ENCODE peak calls at places on chromosomes 13 and 19, in seven cellular contexts. L, K, E, B, V, S and T are unnamed samples.

GRCh38 chr13:70923863-70924752 is 815.9 kb upstream of the KLHL1 start:
- DNase-seq in K (no peak), S (peak), V (no peak), E (no peak), B (no peak), L (no peak), T (no peak)

GRCh38 chr19:4089946-4090345 is 23.2 kb upstream of the ZBTB7A start:
- DNase-seq in V (no peak), K (no peak), B (no peak), E (no peak), L (no peak), S (no peak), T (no peak)

GRCh38 chr19:12985049-12985776 is 10.1 kb upstream of the NFIX start:
- DNase-seq in E (no peak), K (peak), B (peak), S (peak), L (peak), V (no peak), T (no peak)

GRCh38 chr13:113364933-113365371 is 1.0 kb upstream of the GRTP1 start:
- DNase-seq in K (no peak), E (no peak), S (no peak), L (no peak), V (no peak), B (peak), T (no peak)

GRCh38 chr13:111093634-111094033 is 21.5 kb upstream of the ARHGEF7 start:
- DNase-seq in S (no peak), E (no peak), V (no peak), L (no peak), B (no peak), K (no peak), T (no peak)

GRCh38 chr13:92842145-92842544 is 384.5 kb upstream of the GPC6 start:
- DNase-seq in L (no peak), S (peak), E (peak), V (peak), B (no peak), K (peak), T (peak)

GRCh38 chr13:28494861-28495585 is at the start of gene FLT1:
- DNase-seq in S (no peak), L (peak), V (no peak), E (no peak), K (no peak), B (peak), T (no peak)

GRCh38 chr19:45455707-45456499 is 11.9 kb upstream of the FOSB start:
- DNase-seq in K (peak), S (peak), L (peak), V (peak), E (peak), B (peak), T (peak)

GRCh38 chr19:50300051-50300450 is 29.1 kb downstream of the KCNC3 start:
- DNase-seq in E (no peak), V (no peak), L (no peak), S (no peak), B (no peak), K (no peak), T (no peak)

GRCh38 chr13:112994781-112995355 is 25.9 kb downstream of the MCF2L start:
- DNase-seq in K (no peak), B (no peak), S (no peak), E (no peak), L (no peak), V (no peak), T (no peak)

GRCh38 chr19:52211203-52211602 is 21.4 kb downstream of the PPP2R1A start:
- DNase-seq in S (no peak), E (no peak), V (no peak), B (no peak), L (no peak), K (no peak), T (no peak)

GRCh38 chr13:47835470-47836228 is 165.4 kb downstream of the SUCLA2 start:
- DNase-seq in E (no peak), K (no peak), L (no peak), B (no peak), V (no peak), S (no peak), T (no peak)

GRCh38 chr13:60629158-60629557 is 232.1 kb downstream of the TDRD3 start:
- DNase-seq in L (no peak), E (no peak), K (no peak), S (no peak), V (no peak), B (no peak), T (no peak)

GRCh38 chr19:13621413-13621812 is 115.1 kb upstream of the CACNA1A start:
- DNase-seq in E (peak), B (no peak), L (no peak), K (peak), S (peak), V (peak), T (peak)

GRCh38 chr19:20444202-20444885 is 121.2 kb downstream of the ZNF737 start:
- DNase-seq in E (no peak), K (no peak), V (no peak), L (no peak), B (no peak), S (no peak), T (no peak)

GRCh38 chr13:40191186-40191980 is 475.1 kb downstream of the FOXO1 start:
- DNase-seq in B (no peak), L (no peak), S (peak), V (no peak), E (peak), K (peak), T (no peak)

GRCh38 chr13:75442736-75443234 is 39.2 kb downstream of the TBC1D4 start:
- DNase-seq in S (no peak), V (no peak), K (no peak), B (no peak), L (no peak), E (no peak), T (no peak)

GRCh38 chr13:96849091-96849490 is 145.2 kb downstream of the OXGR1 start:
- DNase-seq in L (no peak), E (no peak), B (no peak), K (no peak), V (no peak), S (no peak), T (no peak)

GRCh38 chr19:49767380-49767779 is 579 bp downstream of the AP2A1 start:
- DNase-seq in S (peak), L (no peak), B (no peak), K (peak), E (no peak), V (no peak), T (no peak)

GRCh38 chr19:17475541-17476115 is 5.3 kb downstream of the SLC27A1 start:
- DNase-seq in L (no peak), E (no peak), S (peak), B (peak), V (no peak), K (peak), T (no peak)

GRCh38 chr19:756232-756631 is 5.3 kb downstream of the MISP start:
- DNase-seq in L (no peak), E (no peak), S (peak), B (no peak), V (no peak), K (no peak), T (peak)

GRCh38 chr19:47032171-47032811 is 12.7 kb downstream of the NPAS1 start:
- DNase-seq in S (no peak), L (peak), E (no peak), K (no peak), V (no peak), B (no peak), T (peak)

GRCh38 chr13:57813641-57814040 is 182.1 kb downstream of the PCDH17 start:
- DNase-seq in B (no peak), L (no peak), K (no peak), S (no peak), V (no peak), E (peak), T (no peak)

GRCh38 chr19:50025022-50025793 is at the start of gene VRK3:
- DNase-seq in L (peak), K (peak), V (peak), B (peak), S (peak), E (peak), T (peak)

GRCh38 chr19:43525836-43526771 is 897 bp downstream of the ETHE1 start:
- DNase-seq in K (peak), V (no peak), B (no peak), S (peak), E (no peak), L (no peak), T (peak)

GRCh38 chr19:35890113-35890650 is 10.2 kb downstream of the NFKBID start:
- DNase-seq in K (no peak), S (no peak), E (no peak), L (no peak), V (no peak), B (no peak), T (no peak)

GRCh38 chr19:33406521-33407139 is 33.1 kb downstream of the CEBPG start:
- DNase-seq in L (peak), S (peak), V (no peak), E (no peak), B (peak), K (peak), T (peak)

GRCh38 chr19:34793562-34793961 is 20.5 kb upstream of the ZNF599 start:
- DNase-seq in V (no peak), E (no peak), S (no peak), L (no peak), K (peak), B (no peak), T (no peak)

GRCh38 chr19:2213799-2214198 is 22.3 kb downstream of the PLEKHJ1 start:
- DNase-seq in E (no peak), L (no peak), K (no peak), S (no peak), V (no peak), B (no peak), T (no peak)

GRCh38 chr19:2215281-2215751 is 20.8 kb downstream of the PLEKHJ1 start:
- DNase-seq in S (no peak), E (no peak), B (no peak), L (no peak), K (no peak), V (no peak), T (no peak)

GRCh38 chr19:2210987-2211740 is 25.0 kb downstream of the PLEKHJ1 start:
- DNase-seq in B (no peak), E (no peak), S (no peak), V (no peak), K (no peak), L (no peak), T (no peak)

GRCh38 chr19:2214253-2214652 is 21.9 kb downstream of the PLEKHJ1 start:
- DNase-seq in L (no peak), K (no peak), V (no peak), E (no peak), B (no peak), S (no peak), T (no peak)

DNA sequence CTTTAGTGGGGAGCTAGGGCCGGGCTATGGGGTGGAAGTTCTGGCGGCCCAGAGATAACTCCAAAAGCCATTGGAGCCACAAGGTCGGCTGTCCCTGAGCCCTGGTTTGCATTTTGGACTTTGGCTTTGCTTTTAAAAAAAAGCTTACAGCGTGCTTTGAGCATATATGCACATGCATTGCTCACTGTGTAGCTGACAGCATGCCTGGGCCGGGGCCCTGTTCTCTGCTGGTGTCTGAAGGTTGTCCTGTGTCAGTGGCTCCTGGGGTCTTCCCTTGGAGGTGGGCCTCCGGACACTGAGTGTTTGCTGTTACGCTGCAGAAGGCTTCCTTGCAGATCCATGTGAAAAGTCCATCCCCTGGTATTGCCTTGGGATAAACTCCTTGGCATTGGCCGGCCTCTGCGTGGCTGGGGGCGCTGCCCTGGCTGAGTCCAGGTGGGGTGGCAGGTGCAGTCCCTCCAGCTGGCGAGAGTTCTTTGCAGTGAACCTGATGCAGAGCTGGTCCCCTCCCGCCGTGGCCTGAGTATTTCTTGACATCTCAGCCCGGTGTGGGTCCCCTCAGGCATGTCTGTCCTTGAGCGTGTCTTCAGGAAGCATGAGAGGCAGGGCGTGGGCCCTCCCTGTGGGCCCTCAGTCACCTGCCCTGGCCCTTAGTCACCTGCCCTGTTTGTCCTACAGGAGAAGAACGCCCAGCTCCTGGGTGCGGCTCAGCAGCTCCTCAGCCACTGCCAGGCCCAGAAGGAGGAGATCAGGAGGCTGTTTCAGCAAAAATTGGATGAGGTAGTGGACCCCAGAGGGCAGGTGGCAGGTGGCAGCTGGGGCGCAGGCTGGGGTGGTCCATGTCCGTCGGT is 23.0 kb downstream of the PLEKHJ1 start:
- DNase-seq in S (no peak), B (no peak), V (no peak), K (no peak), L (no peak), E (no peak), T (no peak)
- TF ChIP-seq CTCF in S (no peak), B (no peak), V (no peak), K (no peak), L (no peak), E (no peak), T (no peak)

GRCh38 chr19:29886535-29886934 is 55.5 kb upstream of the URI1 start:
- DNase-seq in L (no peak), K (no peak), B (no peak), E (no peak), V (no peak), S (no peak), T (no peak)

GRCh38 chr19:29890392-29890791 is 51.6 kb upstream of the URI1 start:
- DNase-seq in L (no peak), E (no peak), V (no peak), S (no peak), K (no peak), B (no peak), T (no peak)

GRCh38 chr19:29889702-29890101 is 52.3 kb upstream of the URI1 start:
- DNase-seq in L (no peak), S (no peak), E (no peak), V (no peak), B (no peak), K (no peak), T (no peak)

GRCh38 chr19:29884466-29884865 is 57.6 kb upstream of the URI1 start:
- DNase-seq in K (no peak), B (no peak), E (no peak), S (no peak), L (no peak), V (no peak), T (no peak)

DNA sequence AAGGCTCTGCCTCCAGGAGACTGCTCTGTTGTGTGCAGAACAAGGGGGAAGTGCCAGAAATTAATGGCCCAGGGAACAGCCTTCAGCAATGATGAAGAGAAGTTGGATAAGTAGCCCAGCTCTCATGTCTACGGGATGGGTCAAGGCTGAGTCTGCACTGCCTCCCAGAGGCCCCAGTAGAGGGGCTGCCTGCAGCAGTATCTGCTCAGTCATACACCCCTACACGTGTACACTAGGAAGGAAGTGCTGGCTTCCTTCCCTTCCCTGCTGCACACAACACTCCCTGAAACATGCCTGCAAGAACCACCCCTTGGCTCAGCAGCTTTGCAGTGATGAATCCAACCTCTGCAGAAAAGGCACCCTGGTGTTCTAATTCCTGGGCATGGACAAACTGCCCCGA is 54.5 kb upstream of the URI1 start:
- DNase-seq in E (no peak), K (peak), B (no peak), V (no peak), L (no peak), S (no peak), T (no peak)
- TF ChIP-seq CTCF in E (no peak), K (no peak), B (no peak), V (peak), L (no peak), S (no peak), T (no peak)

GRCh38 chr19:56670401-56670960 is 1.1 kb downstream of the ZNF835 start:
- DNase-seq in E (no peak), L (no peak), B (no peak), K (no peak), V (no peak), S (no peak), T (no peak)

GRCh38 chr19:56667311-56667870 is 4.2 kb downstream of the ZNF835 start:
- DNase-seq in S (no peak), K (no peak), B (no peak), V (no peak), L (no peak), E (no peak), T (no peak)

GRCh38 chr19:56668676-56669075 is 2.9 kb downstream of the ZNF835 start:
- DNase-seq in E (no peak), K (no peak), S (no peak), V (no peak), L (no peak), B (no peak), T (no peak)

GRCh38 chr19:56670961-56671612 is 470 bp downstream of the ZNF835 start:
- DNase-seq in L (peak), K (no peak), V (no peak), B (no peak), E (no peak), S (no peak), T (no peak)

GRCh38 chr19:56671613-56671994 is at the start of gene ZNF835:
- DNase-seq in S (peak), B (peak), E (no peak), K (no peak), L (peak), V (no peak), T (no peak)
- TF ChIP-seq CTCF in S (peak), B (peak), E (no peak), K (no peak), L (no peak), V (no peak), T (no peak)

GRCh38 chr13:104769520-104769919 is 1703.3 kb upstream of the SLC10A2 start:
- DNase-seq in S (no peak), B (no peak), E (no peak), L (no peak), K (no peak), V (no peak), T (no peak)

GRCh38 chr13:104779311-104779710 is 1713.1 kb upstream of the SLC10A2 start:
- DNase-seq in S (peak), B (no peak), K (no peak), V (no peak), L (no peak), E (no peak), T (peak)

DNA sequence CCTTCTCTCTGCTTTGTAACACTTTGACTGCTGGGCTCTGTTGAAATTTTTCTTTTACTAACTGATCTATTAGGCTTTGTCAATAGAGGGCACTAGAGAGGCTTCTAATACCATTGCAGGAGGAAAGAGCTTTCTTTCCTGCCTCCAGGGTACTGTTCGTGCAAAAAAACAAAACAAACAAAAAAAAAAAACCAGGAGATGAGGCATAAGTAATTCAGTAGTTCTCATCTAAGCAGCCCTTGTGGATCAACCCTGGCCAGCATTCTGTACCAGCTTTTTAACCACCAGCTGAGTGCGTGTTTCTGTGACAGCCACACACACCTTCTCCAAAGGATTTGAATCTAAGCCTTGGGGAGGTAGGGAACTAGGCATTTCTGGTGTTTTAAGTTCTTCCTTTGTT is 1707.6 kb upstream of the SLC10A2 start:
- DNase-seq in V (no peak), B (no peak), K (peak), S (peak), L (no peak), E (no peak), T (peak)
- TF ChIP-seq CTCF in V (peak), B (peak), K (peak), S (peak), L (peak), E (peak), T (peak)

GRCh38 chr19:37695144-37695899 is 24.2 kb downstream of the ZNF607 start:
- DNase-seq in E (no peak), B (no peak), V (no peak), L (no peak), K (no peak), S (no peak), T (no peak)

GRCh38 chr19:37692956-37693660 is 26.5 kb downstream of the ZNF607 start:
- DNase-seq in L (no peak), B (no peak), V (no peak), E (no peak), S (no peak), K (no peak), T (no peak)

GRCh38 chr19:37691881-37692504 is 27.6 kb downstream of the ZNF607 start:
- DNase-seq in K (peak), V (peak), B (peak), L (peak), S (peak), E (peak), T (no peak)
- TF ChIP-seq CTCF in K (no peak), V (no peak), B (peak), L (no peak), S (no peak), E (no peak), T (no peak)

DNA sequence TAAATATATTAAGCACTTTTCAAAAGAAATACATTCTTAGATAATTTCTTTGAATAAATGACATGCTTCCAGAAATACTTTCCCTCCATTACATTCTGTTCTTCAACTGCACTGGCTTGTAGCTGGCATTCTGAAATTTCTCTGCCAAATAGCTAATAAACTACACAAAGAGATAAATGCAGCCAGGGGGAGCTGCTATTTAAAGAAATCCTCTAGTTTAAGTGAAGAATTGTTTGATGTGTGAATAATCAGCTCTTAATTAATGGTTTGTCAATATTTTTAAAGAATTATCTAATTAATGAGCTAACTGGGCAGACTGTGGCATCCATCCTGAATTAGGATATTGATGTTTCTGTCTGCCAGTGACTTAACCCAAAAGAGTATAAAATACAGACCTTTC is 30.7 kb downstream of the SLC7A1 start:
- DNase-seq in L (no peak), S (no peak), V (no peak), B (no peak), K (peak), E (no peak), T (no peak)
- TF ChIP-seq CTCF in L (no peak), S (peak), V (peak), B (no peak), K (peak), E (peak), T (peak)

GRCh38 chr13:35891973-35892441 is 239.2 kb downstream of the DCLK1 start:
- DNase-seq in K (peak), L (no peak), V (no peak), S (peak), B (no peak), E (no peak), T (peak)
- TF ChIP-seq CTCF in K (no peak), L (no peak), V (no peak), S (no peak), B (no peak), E (no peak), T (no peak)